ENCODE peak calls at places on chromosome 9, in five cellular contexts. V is endodermal cell, I is testis, N is tibial nerve, X is PC-9. H is an unnamed sample. For H3K9me3, the result is how much of the 10 kb centered on the place peaks cover.

GRCh38 chr9:38067892-38068615 is 973 bp downstream of the SHB start:
- DNase-seq in N (no peak), I (no peak), V (peak), X (no peak), H (no peak)

GRCh38 chr9:120755827-120756434 is 37.3 kb downstream of the FBXW2 start:
- DNase-seq in N (peak), V (peak), I (peak), X (peak), H (no peak)

GRCh38 chr9:108511200-108511756 is 344.5 kb downstream of the ACTL7B start:
- DNase-seq in N (no peak), V (no peak), X (no peak), I (no peak), H (no peak)

GRCh38 chr9:137006116-137007003 is 10.0 kb upstream of the CLIC3 start:
- DNase-seq in N (no peak), V (no peak), I (no peak), X (no peak), H (no peak)

GRCh38 chr9:126827227-126827626 is 22.4 kb downstream of the ZBTB43 start:
- DNase-seq in X (no peak), N (no peak), V (no peak), I (no peak), H (no peak)

GRCh38 chr9:91949946-91950664 is at the start of gene ROR2:
- DNase-seq in I (peak), N (no peak), X (no peak), V (peak), H (no peak)

GRCh38 chr9:16964228-16964627 is 93.8 kb upstream of the BNC2 start:
- DNase-seq in I (no peak), N (no peak), V (no peak), X (no peak), H (no peak)

GRCh38 chr9:76916231-76916630 is 10.3 kb upstream of the PRUNE2 start:
- DNase-seq in N (no peak), I (no peak), V (no peak), X (no peak), H (no peak)

GRCh38 chr9:2344436-2344835 is 277.2 kb upstream of the VLDLR start:
- DNase-seq in V (no peak), X (no peak), N (no peak), I (no peak), H (no peak)

GRCh38 chr9:127650511-127650910 is 38.4 kb downstream of the STXBP1 start:
- DNase-seq in I (no peak), V (no peak), X (no peak), N (no peak), H (no peak)

GRCh38 chr9:89850633-89851325 is 246.0 kb downstream of the GADD45G start:
- DNase-seq in N (no peak), V (peak), X (no peak), I (no peak), H (peak)

GRCh38 chr9:70883056-70883455 is 238.4 kb downstream of the TRPM3 start:
- DNase-seq in X (no peak), N (no peak), I (no peak), V (no peak), H (no peak)

GRCh38 chr9:76161546-76161945 is 232.7 kb downstream of the RFK start:
- DNase-seq in V (peak), I (peak), X (no peak), N (no peak), H (no peak)

GRCh38 chr9:125683486-125683885 is 23.5 kb downstream of the MAPKAP1 start:
- DNase-seq in N (no peak), V (no peak), X (no peak), I (no peak), H (no peak)

GRCh38 chr9:93301291-93301811 is 117.4 kb downstream of the WNK2 start:
- DNase-seq in V (peak), N (no peak), X (no peak), I (peak), H (no peak)
- TF ChIP-seq CTCF in V (no peak), N (no peak), X (no peak), I (no peak), H (no peak)

GRCh38 chr9:135219676-135220600 is 132.5 kb downstream of the OLFM1 start:
- DNase-seq in X (no peak), N (no peak), V (peak), I (no peak), H (no peak)

GRCh38 chr9:135222991-135223760 is 135.7 kb downstream of the OLFM1 start:
- DNase-seq in I (no peak), V (no peak), X (no peak), N (no peak), H (no peak)

GRCh38 chr9:135221951-135222631 is 134.6 kb downstream of the OLFM1 start:
- DNase-seq in N (no peak), V (peak), I (no peak), X (no peak), H (no peak)

GRCh38 chr9:135221576-135221950 is 134.1 kb downstream of the OLFM1 start:
- DNase-seq in I (no peak), N (no peak), V (no peak), X (no peak), H (no peak)

GRCh38 chr9:135220601-135221575 is 133.4 kb downstream of the OLFM1 start:
- DNase-seq in V (peak), N (no peak), X (no peak), I (no peak), H (no peak)
- H3K9me3 ChIP-seq in V (under half), N (under half), X (under half), I (under half), H (under half)

GRCh38 chr9:121895836-121896544 is 197.1 kb downstream of the TTLL11 start:
- DNase-seq in N (no peak), X (no peak), I (peak), V (peak), H (no peak)
- TF ChIP-seq CTCF in N (no peak), X (no peak), I (no peak), V (no peak), H (no peak)

GRCh38 chr9:94198414-94198813 is 60.7 kb upstream of the ZNF169 start:
- DNase-seq in V (no peak), N (no peak), X (no peak), I (no peak), H (no peak)
- H3K9me3 ChIP-seq in V (under half), N (under half), X (under half), I (under half), H (under half)

H was measured in thoracic aorta.